ENCODE peak calls at places on chromosomes 5 and 9, in five cellular contexts. One of them, this sample, is unnamed. For H3K9me2, the result is how much of the 10 kb centered on the place peaks cover.

GRCh38 chr5:76337949-76338589 is 65.0 kb upstream of the IQGAP2 start:
- DNase-seq in hepatocyte: peak
- DNase-seq in PC-9: peak
- DNase-seq in SK-N-SH: peak
- DNase-seq in OCI-LY7: peak
- DNase-seq in this sample: peak

GRCh38 chr9:107784235-107784958 is 294.8 kb upstream of the KLF4 start:
- DNase-seq in hepatocyte: peak
- DNase-seq in PC-9: peak
- DNase-seq in SK-N-SH: no peak
- DNase-seq in OCI-LY7: no peak
- DNase-seq in this sample: peak

GRCh38 chr5:61289669-61290363 is 42.2 kb upstream of the ZSWIM6 start:
- DNase-seq in SK-N-SH: no peak
- DNase-seq in OCI-LY7: no peak
- DNase-seq in PC-9: peak
- DNase-seq in hepatocyte: no peak
- DNase-seq in this sample: no peak

GRCh38 chr5:231661-232060 is 13.5 kb downstream of the SDHA start:
- DNase-seq in hepatocyte: no peak
- DNase-seq in SK-N-SH: no peak
- DNase-seq in PC-9: no peak
- DNase-seq in OCI-LY7: no peak
- DNase-seq in this sample: no peak

GRCh38 chr9:734831-735511 is 106.5 kb upstream of the DMRT1 start:
- DNase-seq in PC-9: no peak
- DNase-seq in SK-N-SH: no peak
- DNase-seq in hepatocyte: peak
- DNase-seq in OCI-LY7: no peak
- DNase-seq in this sample: peak

GRCh38 chr5:66958984-66959641 is 237.5 kb downstream of the CD180 start:
- DNase-seq in SK-N-SH: no peak
- DNase-seq in PC-9: peak
- DNase-seq in OCI-LY7: no peak
- DNase-seq in hepatocyte: peak
- DNase-seq in this sample: peak

GRCh38 chr9:109098221-109098959 is 21.4 kb downstream of the TMEM245 start:
- DNase-seq in OCI-LY7: no peak
- DNase-seq in SK-N-SH: peak
- DNase-seq in hepatocyte: peak
- DNase-seq in PC-9: peak
- DNase-seq in this sample: peak

GRCh38 chr5:75551471-75551870 is 39.8 kb downstream of the POLK start:
- DNase-seq in SK-N-SH: no peak
- DNase-seq in OCI-LY7: no peak
- DNase-seq in PC-9: no peak
- DNase-seq in hepatocyte: no peak
- DNase-seq in this sample: peak

GRCh38 chr5:92064993-92065392 is 681.9 kb upstream of the ARRDC3 start:
- DNase-seq in hepatocyte: no peak
- DNase-seq in OCI-LY7: no peak
- DNase-seq in PC-9: no peak
- DNase-seq in SK-N-SH: no peak
- DNase-seq in this sample: no peak

GRCh38 chr5:176610430-176610763 is 441 bp upstream of the GPRIN1 start:
- DNase-seq in hepatocyte: no peak
- DNase-seq in SK-N-SH: peak
- DNase-seq in OCI-LY7: no peak
- DNase-seq in PC-9: no peak
- DNase-seq in this sample: no peak

GRCh38 chr9:16202913-16203734 is 650.3 kb downstream of the CCDC171 start:
- DNase-seq in hepatocyte: peak
- DNase-seq in PC-9: peak
- DNase-seq in OCI-LY7: no peak
- DNase-seq in SK-N-SH: no peak
- DNase-seq in this sample: peak

GRCh38 chr5:178305801-178306200 is 73.2 kb upstream of the PHYKPL start:
- DNase-seq in SK-N-SH: no peak
- DNase-seq in hepatocyte: no peak
- DNase-seq in PC-9: no peak
- DNase-seq in OCI-LY7: no peak
- DNase-seq in this sample: no peak

GRCh38 chr5:35117960-35118359 is 70.2 kb upstream of the AGXT2 start:
- DNase-seq in hepatocyte: no peak
- DNase-seq in SK-N-SH: no peak
- DNase-seq in OCI-LY7: no peak
- DNase-seq in PC-9: no peak
- DNase-seq in this sample: peak

GRCh38 chr5:115842089-115842881 is 550 bp downstream of the AP3S1 start:
- DNase-seq in PC-9: no peak
- DNase-seq in OCI-LY7: peak
- DNase-seq in SK-N-SH: peak
- DNase-seq in hepatocyte: peak
- DNase-seq in this sample: peak

GRCh38 chr9:99873531-99873930 is 32.9 kb upstream of the STX17 start:
- DNase-seq in PC-9: peak
- DNase-seq in SK-N-SH: no peak
- DNase-seq in hepatocyte: no peak
- DNase-seq in OCI-LY7: no peak
- DNase-seq in this sample: peak

GRCh38 chr9:82891321-82891720 is 171.6 kb downstream of the RASEF start:
- DNase-seq in PC-9: no peak
- DNase-seq in hepatocyte: no peak
- DNase-seq in SK-N-SH: no peak
- DNase-seq in OCI-LY7: no peak
- DNase-seq in this sample: no peak

GRCh38 chr9:82893549-82893948 is 169.4 kb downstream of the RASEF start:
- DNase-seq in OCI-LY7: no peak
- DNase-seq in hepatocyte: no peak
- DNase-seq in SK-N-SH: no peak
- DNase-seq in PC-9: no peak
- DNase-seq in this sample: no peak

GRCh38 chr9:82890401-82890800 is 172.5 kb downstream of the RASEF start:
- DNase-seq in hepatocyte: no peak
- DNase-seq in PC-9: no peak
- DNase-seq in OCI-LY7: no peak
- DNase-seq in SK-N-SH: no peak
- DNase-seq in this sample: no peak

GRCh38 chr9:82890865-82891264 is 172.1 kb downstream of the RASEF start:
- DNase-seq in PC-9: no peak
- DNase-seq in hepatocyte: no peak
- DNase-seq in OCI-LY7: no peak
- DNase-seq in SK-N-SH: no peak
- DNase-seq in this sample: no peak

DNA sequence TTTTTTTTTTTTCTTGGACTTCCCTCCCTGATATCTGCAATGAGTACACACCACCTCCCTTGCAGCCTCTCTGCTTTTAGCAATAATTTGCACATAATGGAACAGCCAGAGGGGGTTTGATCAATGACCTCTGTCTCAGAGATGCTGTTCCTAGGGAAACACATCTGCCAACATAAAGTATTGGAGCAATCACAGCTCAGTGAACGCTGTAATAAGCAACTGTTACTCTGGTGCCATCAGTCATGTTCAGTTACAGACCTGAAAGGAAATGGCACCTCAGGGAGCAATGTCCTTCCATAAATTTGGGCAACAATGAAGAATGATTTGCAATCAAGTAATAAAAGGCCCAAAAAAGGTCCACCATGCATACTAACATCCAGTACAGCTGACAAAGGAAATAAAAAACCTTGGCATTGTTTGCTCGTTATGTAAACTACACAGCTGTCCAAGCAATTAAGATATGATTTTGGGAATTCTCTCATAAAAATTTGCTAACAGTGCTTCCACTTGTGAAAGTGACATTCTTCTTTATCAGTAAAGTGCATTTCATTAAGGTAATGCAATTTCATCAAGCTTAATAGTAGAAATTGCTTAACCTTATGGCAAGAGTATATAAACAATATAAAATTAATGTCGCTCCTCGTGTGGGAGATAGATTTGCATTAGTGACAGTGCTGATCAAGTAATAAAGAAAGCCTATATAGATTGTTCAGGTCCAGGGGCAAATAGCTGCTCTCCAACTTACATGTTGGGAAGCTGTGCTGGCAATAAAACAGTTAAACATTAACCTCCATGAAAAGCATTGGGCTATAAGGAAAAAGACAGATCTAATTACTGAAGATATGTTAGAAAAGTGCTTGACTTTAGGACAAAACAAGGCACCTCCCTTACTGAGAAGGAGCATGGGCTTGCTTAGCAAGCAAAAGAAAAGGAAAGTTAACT is 167.7 kb downstream of the RASEF start:
- DNase-seq in hepatocyte: peak
- DNase-seq in SK-N-SH: peak
- DNase-seq in PC-9: no peak
- DNase-seq in OCI-LY7: no peak
- DNase-seq in this sample: no peak
- H3K9me2 ChIP-seq in hepatocyte: under half
- H3K9me2 ChIP-seq in SK-N-SH: under half
- H3K9me2 ChIP-seq in PC-9: under half
- H3K9me2 ChIP-seq in OCI-LY7: under half
- H3K9me2 ChIP-seq in this sample: under half

GRCh38 chr5:149638136-149638535 is 56.8 kb downstream of the ARHGEF37 start:
- DNase-seq in OCI-LY7: no peak
- DNase-seq in SK-N-SH: no peak
- DNase-seq in hepatocyte: no peak
- DNase-seq in PC-9: no peak
- DNase-seq in this sample: no peak
- H3K4me3 ChIP-seq in OCI-LY7: no peak
- H3K4me3 ChIP-seq in SK-N-SH: no peak
- H3K4me3 ChIP-seq in hepatocyte: no peak
- H3K4me3 ChIP-seq in PC-9: no peak
- H3K4me3 ChIP-seq in this sample: no peak

GRCh38 chr5:116914869-116915504 is 340.4 kb upstream of the SEMA6A start:
- DNase-seq in SK-N-SH: no peak
- DNase-seq in hepatocyte: no peak
- DNase-seq in OCI-LY7: no peak
- DNase-seq in PC-9: no peak
- DNase-seq in this sample: no peak
- H3K9me2 ChIP-seq in SK-N-SH: under half
- H3K9me2 ChIP-seq in hepatocyte: under half
- H3K9me2 ChIP-seq in OCI-LY7: under half
- H3K9me2 ChIP-seq in PC-9: under half
- H3K9me2 ChIP-seq in this sample: under half

DNA sequence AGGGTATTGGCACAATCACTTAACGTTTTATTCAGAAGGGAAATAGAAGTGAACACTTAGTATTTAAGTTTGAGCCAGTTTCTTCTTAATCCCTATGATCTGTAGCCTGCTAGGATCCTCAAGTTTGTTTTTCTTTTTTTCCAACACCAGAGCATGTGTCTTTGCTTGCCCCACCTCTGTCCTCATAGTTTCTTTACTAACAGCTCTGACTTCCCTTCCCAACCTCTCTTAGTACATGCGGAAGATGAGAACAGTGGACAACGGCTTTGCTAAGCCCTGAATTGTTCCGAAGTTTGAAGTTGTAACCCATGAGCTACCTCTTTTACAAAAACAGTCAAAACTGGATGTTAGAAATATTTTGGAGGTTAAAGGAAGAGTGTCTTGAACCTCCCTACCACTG is 61.7 kb upstream of the TAF11L2 start:
- DNase-seq in hepatocyte: no peak
- DNase-seq in PC-9: no peak
- DNase-seq in SK-N-SH: no peak
- DNase-seq in OCI-LY7: no peak
- DNase-seq in this sample: peak
- H3K4me3 ChIP-seq in hepatocyte: no peak
- H3K4me3 ChIP-seq in PC-9: no peak
- H3K4me3 ChIP-seq in SK-N-SH: no peak
- H3K4me3 ChIP-seq in OCI-LY7: peak
- H3K4me3 ChIP-seq in this sample: peak

GRCh38 chr5:17794201-17794600 is 159.9 kb downstream of the TAF11L14 start:
- DNase-seq in OCI-LY7: no peak
- DNase-seq in PC-9: no peak
- DNase-seq in SK-N-SH: no peak
- DNase-seq in hepatocyte: peak
- DNase-seq in this sample: no peak
- H3K9me2 ChIP-seq in OCI-LY7: under half
- H3K9me2 ChIP-seq in PC-9: under half
- H3K9me2 ChIP-seq in SK-N-SH: under half
- H3K9me2 ChIP-seq in hepatocyte: under half
- H3K9me2 ChIP-seq in this sample: under half

GRCh38 chr9:131361202-131361833 is 32.6 kb upstream of the PRRC2B start:
- DNase-seq in OCI-LY7: no peak
- DNase-seq in SK-N-SH: no peak
- DNase-seq in hepatocyte: peak
- DNase-seq in PC-9: peak
- DNase-seq in this sample: no peak

GRCh38 chr9:131367445-131367844 is 26.4 kb upstream of the PRRC2B start:
- DNase-seq in SK-N-SH: no peak
- DNase-seq in PC-9: no peak
- DNase-seq in hepatocyte: no peak
- DNase-seq in OCI-LY7: no peak
- DNase-seq in this sample: no peak

GRCh38 chr9:131365546-131365945 is 28.3 kb upstream of the PRRC2B start:
- DNase-seq in SK-N-SH: no peak
- DNase-seq in PC-9: no peak
- DNase-seq in hepatocyte: no peak
- DNase-seq in OCI-LY7: no peak
- DNase-seq in this sample: no peak

GRCh38 chr9:131370638-131371037 is 23.2 kb upstream of the PRRC2B start:
- DNase-seq in OCI-LY7: no peak
- DNase-seq in SK-N-SH: no peak
- DNase-seq in hepatocyte: no peak
- DNase-seq in PC-9: no peak
- DNase-seq in this sample: no peak

GRCh38 chr9:131366745-131367401 is 27.0 kb upstream of the PRRC2B start:
- DNase-seq in PC-9: peak
- DNase-seq in hepatocyte: peak
- DNase-seq in OCI-LY7: peak
- DNase-seq in SK-N-SH: peak
- DNase-seq in this sample: peak
- H3K4me3 ChIP-seq in PC-9: no peak
- H3K4me3 ChIP-seq in hepatocyte: no peak
- H3K4me3 ChIP-seq in OCI-LY7: no peak
- H3K4me3 ChIP-seq in SK-N-SH: no peak
- H3K4me3 ChIP-seq in this sample: no peak

This sample was measured in GM23248.